ENCODE peak calls at places on chromosome 16, in eight cellular contexts. C is HEK293T; D is NCI-H2081; W is hippocampal formation; Z is brain pericyte; G is NCI-H1694 treated with DMSO at 0.1 percent for 48 hours; R is AG10803; H is activated CD4-positive, alpha-beta T cell treated with anti-CD3 and anti-CD28 coated beads, Interleukin-2, amount 50 U/mL, for 24 hours. O is an unnamed sample.

GRCh38 chr16:55734665-55735064 is 78.9 kb downstream of the SLC6A2 start:
- DNase-seq in G (no peak), D (no peak), R (no peak), H (no peak), W (no peak), Z (no peak), C (no peak), O (no peak)

GRCh38 chr16:6510261-6510660 is 822.4 kb upstream of the RBFOX1 start:
- DNase-seq in W (no peak), C (no peak), D (no peak), G (no peak), H (no peak), Z (no peak), R (no peak), O (no peak)

GRCh38 chr16:88442435-88442810 is 10.7 kb upstream of the ZFPM1 start:
- DNase-seq in Z (no peak), H (no peak), G (no peak), R (no peak), C (no peak), D (peak), W (no peak), O (no peak)

GRCh38 chr16:57941016-57941656 is 29.8 kb downstream of the CNGB1 start:
- DNase-seq in R (peak), D (peak), Z (no peak), H (no peak), C (no peak), W (peak), G (peak), O (no peak)

GRCh38 chr16:79272141-79272577 is 328.4 kb downstream of the MAF start:
- DNase-seq in W (no peak), G (no peak), R (no peak), D (no peak), Z (no peak), H (peak), C (no peak), O (peak)

GRCh38 chr16:4734730-4735575 is 616 bp downstream of the DNAAF8 start:
- DNase-seq in W (peak), G (peak), R (peak), Z (no peak), H (peak), C (peak), D (peak), O (peak)

GRCh38 chr16:19095699-19096098 is 18.1 kb upstream of the ITPRIPL2 start:
- DNase-seq in C (no peak), W (no peak), H (no peak), R (no peak), G (no peak), Z (no peak), D (no peak), O (no peak)

GRCh38 chr16:2154533-2155090 is 970 bp upstream of the TRAF7 start:
- DNase-seq in G (no peak), R (no peak), W (no peak), H (no peak), C (no peak), D (no peak), Z (no peak), O (no peak)